ENCODE peak calls at places on chromosomes 6 and 20, in seven cellular contexts. C is endothelial cell of umbilical vein, U is H54, H is NB4, R is adrenal gland, N is uterus, B is GM12892. G is an unnamed sample.

GRCh38 chr6:140538926-140539325 is 1164.5 kb upstream of the CITED2 start:
- DNase-seq in U (no peak), B (no peak), H (no peak), C (no peak), N (no peak), R (no peak), G (no peak)

GRCh38 chr6:149335924-149336323 is 18.4 kb downstream of the TAB2 start:
- DNase-seq in C (peak), H (no peak), N (no peak), U (no peak), B (no peak), R (no peak), G (peak)

GRCh38 chr20:9930142-9930541 is 91.3 kb upstream of the PAK5 start:
- DNase-seq in N (no peak), R (no peak), C (no peak), U (no peak), B (no peak), H (no peak), G (no peak)

GRCh38 chr6:100665041-100665380 is 200.3 kb upstream of the SIM1 start:
- DNase-seq in U (no peak), B (peak), R (no peak), N (no peak), C (no peak), H (no peak), G (no peak)

GRCh38 chr6:98833101-98834059 is 994 bp upstream of the POU3F2 start:
- DNase-seq in C (peak), H (peak), R (peak), U (no peak), N (no peak), B (no peak), G (no peak)

GRCh38 chr6:112595841-112596240 is 248.7 kb downstream of the RFPL4B start:
- DNase-seq in R (no peak), B (no peak), U (no peak), N (no peak), C (no peak), H (no peak), G (no peak)

GRCh38 chr6:85049282-85049681 is 284.9 kb upstream of the TBX18 start:
- DNase-seq in C (peak), B (no peak), H (no peak), R (no peak), U (no peak), N (no peak), G (no peak)

GRCh38 chr6:68976260-68976659 is 341.2 kb downstream of the ADGRB3 start:
- DNase-seq in H (peak), U (no peak), B (no peak), C (no peak), R (no peak), N (no peak), G (no peak)

GRCh38 chr20:14997791-14998190 is 660.4 kb upstream of the FLRT3 start:
- DNase-seq in C (peak), H (no peak), R (no peak), N (no peak), B (no peak), U (no peak), G (no peak)

GRCh38 chr6:33197431-33198048 is 2.9 kb downstream of the RXRB start:
- DNase-seq in R (peak), H (peak), C (peak), B (no peak), N (no peak), U (peak), G (no peak)

GRCh38 chr6:27805347-27805746 is 106.8 kb downstream of the OR2B2 start:
- DNase-seq in R (no peak), N (no peak), U (no peak), C (no peak), H (no peak), B (no peak), G (no peak)

GRCh38 chr6:17656092-17656491 is 50.6 kb downstream of the NUP153 start:
- DNase-seq in C (no peak), U (no peak), H (peak), B (no peak), N (no peak), R (no peak), G (no peak)

GRCh38 chr20:7722564-7722963 is 217.7 kb downstream of the HAO1 start:
- DNase-seq in C (peak), B (no peak), U (no peak), N (no peak), R (no peak), H (no peak), G (no peak)

GRCh38 chr20:39222102-39222501 is 260.0 kb downstream of the DHX35 start:
- DNase-seq in B (no peak), N (no peak), R (no peak), C (no peak), H (no peak), U (no peak), G (no peak)

GRCh38 chr6:20746024-20746423 is 211.8 kb downstream of the CDKAL1 start:
- DNase-seq in R (no peak), B (no peak), C (no peak), H (no peak), U (no peak), N (no peak), G (no peak)

GRCh38 chr6:29953706-29954105 is 11.4 kb downstream of the HLA-A start:
- DNase-seq in R (no peak), B (no peak), U (no peak), N (no peak), C (no peak), H (no peak), G (no peak)

GRCh38 chr6:89387516-89388222 is 24.4 kb downstream of the RRAGD start:
- DNase-seq in U (no peak), R (no peak), B (peak), N (no peak), C (no peak), H (no peak), G (no peak)

GRCh38 chr6:102026649-102027048 is 633.1 kb downstream of the GRIK2 start:
- DNase-seq in B (no peak), N (no peak), R (no peak), C (no peak), U (no peak), H (no peak), G (no peak)

GRCh38 chr6:31037692-31038091 is 27.4 kb downstream of the MUC22 start:
- DNase-seq in U (no peak), H (no peak), C (no peak), R (no peak), B (no peak), N (no peak), G (no peak)

GRCh38 chr6:152669894-152670293 is 27.8 kb upstream of the MYCT1 start:
- DNase-seq in U (no peak), H (peak), B (no peak), R (no peak), C (peak), N (no peak), G (no peak)

GRCh38 chr6:12572884-12573824 is 143.4 kb upstream of the PHACTR1 start:
- DNase-seq in U (peak), N (no peak), H (no peak), B (no peak), R (peak), C (peak), G (no peak)

GRCh38 chr6:108434222-108434621 is 126.5 kb upstream of the FOXO3 start:
- DNase-seq in B (no peak), R (no peak), H (peak), U (no peak), N (no peak), C (no peak), G (no peak)

GRCh38 chr6:26033942-26034354 is 53.3 kb upstream of the HFE start:
- DNase-seq in R (no peak), B (no peak), N (no peak), H (peak), C (no peak), U (no peak), G (peak)

GRCh38 chr6:158269657-158270056 is 42.6 kb upstream of the TULP4 start:
- DNase-seq in U (no peak), H (no peak), C (no peak), B (no peak), R (no peak), N (no peak), G (no peak)

GRCh38 chr6:16146527-16146955 is 17.7 kb downstream of the MYLIP start:
- DNase-seq in N (no peak), R (peak), B (no peak), U (no peak), H (no peak), C (peak), G (no peak)

GRCh38 chr6:665403-666267 is 8.7 kb upstream of the HUS1B start:
- DNase-seq in H (no peak), N (no peak), U (no peak), B (no peak), C (no peak), R (no peak), G (no peak)

GRCh38 chr6:37177083-37177949 is 7.4 kb downstream of the PIM1 start:
- DNase-seq in U (no peak), N (no peak), C (no peak), R (no peak), H (peak), B (no peak), G (no peak)

GRCh38 chr6:37174515-37175331 is 4.8 kb downstream of the PIM1 start:
- DNase-seq in R (no peak), U (no peak), N (no peak), C (no peak), H (no peak), B (no peak), G (peak)

GRCh38 chr6:37175332-37176267 is 5.6 kb downstream of the PIM1 start:
- DNase-seq in H (no peak), R (no peak), B (peak), C (no peak), U (no peak), N (no peak), G (peak)

GRCh38 chr6:37177950-37178517 is 8.1 kb downstream of the PIM1 start:
- DNase-seq in C (no peak), N (no peak), H (no peak), U (no peak), B (no peak), R (no peak), G (peak)

DNA sequence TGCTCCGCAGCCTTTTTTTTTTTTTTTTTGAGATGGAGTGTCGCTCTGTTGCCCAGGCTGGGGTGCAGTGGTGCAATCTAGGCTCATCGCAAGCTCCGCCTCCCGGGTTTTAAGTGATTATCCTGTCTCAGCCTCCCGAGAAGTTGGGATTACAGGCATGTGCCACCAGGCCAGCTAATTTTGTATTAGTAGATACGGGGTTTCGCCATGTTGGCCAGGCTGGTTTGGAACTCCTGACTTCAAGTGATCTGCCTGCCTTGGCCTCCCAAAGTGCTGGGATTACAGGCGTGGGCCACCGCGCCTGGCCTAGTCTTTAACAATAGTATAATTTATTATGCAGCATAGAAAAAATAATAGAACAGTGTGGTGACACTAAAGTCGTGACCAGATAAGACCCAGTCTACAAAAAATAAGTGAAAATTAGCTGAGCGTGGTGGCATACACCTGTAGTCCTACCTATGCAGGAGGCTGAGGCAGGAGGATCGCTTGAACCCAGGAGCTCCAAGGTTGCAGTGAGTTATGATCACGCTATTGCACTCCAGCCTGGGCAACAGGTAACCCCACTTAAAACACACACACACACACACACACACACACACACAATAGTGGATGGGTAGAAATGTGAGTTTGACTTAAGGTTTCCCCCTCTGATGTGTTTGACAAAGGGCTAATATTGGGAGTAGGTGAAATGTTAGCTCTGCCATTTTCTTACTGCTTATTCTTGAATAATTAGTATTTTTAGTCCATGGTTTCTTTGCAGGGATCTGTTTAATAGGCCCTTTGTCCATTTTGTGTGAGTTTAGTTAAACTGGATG is 6.5 kb downstream of the PIM1 start:
- DNase-seq in B (no peak), C (no peak), R (no peak), H (no peak), U (no peak), N (no peak), G (no peak)
- TF ChIP-seq POLR2A in B (no peak), C (no peak), R (no peak), H (no peak), U (no peak), N (no peak), G (no peak)

DNA sequence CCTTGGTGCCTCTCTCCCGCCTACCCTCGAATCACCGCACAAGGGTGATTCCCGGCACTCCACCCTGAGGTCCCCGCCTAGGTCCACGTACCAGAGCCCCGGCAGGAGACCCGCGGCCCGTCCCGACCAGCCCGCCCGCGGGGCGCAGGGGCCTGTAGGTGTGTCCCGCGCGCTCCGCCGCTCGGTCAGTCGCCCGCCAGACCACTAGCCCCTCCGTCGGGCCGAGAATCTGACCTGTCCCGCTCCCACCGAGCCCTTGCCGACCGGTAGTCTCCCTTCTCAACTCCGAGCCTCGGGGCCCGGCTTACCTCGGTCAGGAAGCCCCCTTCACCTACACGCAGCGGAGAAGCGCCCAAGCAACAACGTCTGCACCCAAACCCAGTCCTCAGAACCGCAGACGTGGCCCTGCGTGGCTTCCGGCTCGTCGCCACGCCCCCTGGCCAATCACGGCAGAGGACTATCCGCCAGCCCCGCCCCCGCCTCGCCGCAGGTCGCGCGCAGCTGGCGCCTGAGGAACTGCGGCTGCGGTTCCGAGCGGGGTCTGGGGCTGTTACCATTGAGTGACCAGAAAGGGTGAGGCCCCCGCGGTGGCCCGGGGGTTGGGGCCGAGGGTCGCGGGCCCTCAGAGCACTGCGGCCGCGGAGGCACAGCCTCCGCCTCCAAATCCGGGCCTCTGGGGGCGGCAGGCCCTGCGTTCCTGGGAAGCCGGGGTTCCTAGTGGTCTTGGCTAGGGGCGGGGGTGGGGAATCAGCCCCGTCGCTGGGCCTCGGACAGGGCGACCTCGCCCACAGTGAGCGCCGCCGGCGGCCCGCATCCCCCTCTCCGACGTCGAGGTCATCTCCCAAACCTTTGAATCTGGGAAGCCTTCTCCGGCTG is at the start of the genes PGM3 and RWDD2A:
- DNase-seq in U (peak), H (peak), C (peak), N (peak), B (peak), R (peak), G (peak)
- TF ChIP-seq POLR2A in U (peak), H (peak), C (peak), N (peak), B (peak), R (peak), G (no peak)

GRCh38 chr20:49420811-49421295 is 61.6 kb downstream of the KCNB1 start:
- DNase-seq in R (no peak), H (no peak), C (no peak), U (no peak), B (no peak), N (peak), G (no peak)

GRCh38 chr20:49418156-49418555 is 64.3 kb downstream of the KCNB1 start:
- DNase-seq in C (no peak), R (no peak), N (no peak), H (no peak), U (no peak), B (no peak), G (no peak)

GRCh38 chr20:49418832-49419231 is 63.6 kb downstream of the KCNB1 start:
- DNase-seq in H (no peak), C (no peak), U (no peak), R (no peak), B (no peak), N (no peak), G (no peak)

GRCh38 chr20:49420292-49420691 is 62.2 kb downstream of the KCNB1 start:
- DNase-seq in B (no peak), R (no peak), N (no peak), C (no peak), U (no peak), H (no peak), G (peak)

DNA sequence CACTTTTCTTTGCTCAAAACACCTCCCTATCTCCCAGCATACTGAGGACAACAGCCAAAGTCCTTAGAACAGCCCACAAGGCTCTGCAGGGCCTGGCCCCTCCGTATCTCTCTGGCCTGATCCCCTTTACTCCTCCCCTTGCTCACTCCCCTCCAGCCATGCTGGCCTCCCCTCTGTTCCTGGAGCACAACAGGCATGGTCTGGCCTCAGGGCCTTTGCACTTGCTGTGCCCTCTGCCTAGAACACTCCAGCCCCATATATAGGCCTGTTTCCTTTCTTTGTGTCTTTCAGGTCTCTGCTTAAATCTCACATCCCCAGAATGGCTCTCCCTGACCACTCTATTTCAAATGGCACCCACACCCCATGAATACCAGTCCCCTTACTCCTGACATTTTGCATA is 62.7 kb downstream of the KCNB1 start:
- DNase-seq in U (no peak), B (no peak), R (no peak), N (no peak), H (no peak), C (no peak), G (no peak)
- TF ChIP-seq POLR2A in U (no peak), B (no peak), R (no peak), N (no peak), H (no peak), C (no peak), G (no peak)

GRCh38 chr6:74976026-74976425 is 229.8 kb downstream of the COL12A1 start:
- DNase-seq in R (no peak), N (no peak), U (no peak), C (no peak), B (no peak), H (no peak), G (no peak)
- TF ChIP-seq POLR2A in R (no peak), N (no peak), U (no peak), C (no peak), B (no peak), H (no peak), G (no peak)

GRCh38 chr20:6041808-6042265 is 12.0 kb downstream of the LRRN4 start:
- DNase-seq in H (no peak), R (no peak), B (no peak), N (no peak), C (no peak), U (no peak), G (no peak)
- TF ChIP-seq POLR2A in H (no peak), R (no peak), B (no peak), N (no peak), C (no peak), U (no peak), G (no peak)

GRCh38 chr6:34696739-34697543 is at the start of gene ILRUN:
- DNase-seq in R (peak), N (peak), B (peak), C (peak), H (peak), U (peak), G (peak)
- TF ChIP-seq POLR2A in R (peak), N (peak), B (no peak), C (peak), H (peak), U (peak), G (no peak)

GRCh38 chr6:168045141-168045691 is 33.8 kb downstream of the FRMD1 start:
- DNase-seq in U (no peak), H (no peak), R (no peak), N (no peak), C (no peak), B (no peak), G (no peak)
- TF ChIP-seq POLR2A in U (no peak), H (no peak), R (no peak), N (no peak), C (no peak), B (no peak), G (no peak)

GRCh38 chr20:43590392-43591303 is at the start of gene IFT52:
- DNase-seq in B (peak), C (peak), H (peak), R (peak), U (peak), N (peak), G (peak)
- TF ChIP-seq POLR2A in B (peak), C (peak), H (peak), R (peak), U (peak), N (peak), G (no peak)

DNA sequence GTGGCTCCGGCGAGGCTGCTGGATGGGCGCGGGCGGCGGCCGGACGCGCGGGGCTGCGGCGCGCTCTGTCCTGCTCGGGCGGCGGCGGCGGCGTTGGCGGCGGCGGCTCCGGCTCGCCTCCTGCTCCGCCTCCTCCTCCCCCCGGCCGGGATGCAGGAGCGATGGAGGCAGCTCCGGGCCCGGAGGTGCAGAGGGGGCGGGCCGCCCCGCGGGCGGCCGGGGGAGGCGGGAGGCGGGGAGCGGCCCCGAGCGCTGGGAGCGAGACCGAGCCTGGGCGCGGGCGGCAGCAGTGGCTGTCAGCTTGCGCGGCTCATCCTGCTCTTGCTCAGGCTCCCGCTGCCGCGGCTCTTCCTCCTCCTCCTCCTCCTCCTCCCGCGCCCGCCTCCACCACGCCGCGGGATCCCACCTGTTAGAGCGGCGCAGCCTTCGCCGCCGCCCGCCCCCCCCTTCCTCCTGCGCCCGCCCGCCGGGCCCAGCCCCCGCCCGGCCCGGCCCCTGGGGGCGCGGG is at the start of gene NOL4L:
- DNase-seq in U (peak), H (peak), R (no peak), N (no peak), B (no peak), C (no peak), G (no peak)
- TF ChIP-seq POLR2A in U (peak), H (no peak), R (no peak), N (no peak), B (no peak), C (no peak), G (no peak)

G was measured in lower leg skin.